ENCODE peak calls at places on chromosome 9, in five cellular contexts. C, G, V, U and W are unnamed samples.

GRCh38 chr9:34541540-34541939 is 18.8 kb upstream of the ENHO start:
- DNase-seq in C (no peak), G (no peak), V (no peak), U (no peak), W (no peak)

GRCh38 chr9:119026120-119026519 is 343.1 kb downstream of the BRINP1 start:
- DNase-seq in C (no peak), G (no peak), V (peak; percentile 65), U (peak; percentile 33), W (peak; percentile 18)

GRCh38 chr9:123776856-123777560 is 152.9 kb downstream of the DENND1A start:
- DNase-seq in C (no peak), G (no peak), V (peak; percentile 34), U (no peak), W (no peak)

GRCh38 chr9:120846906-120847305 is 4.2 kb upstream of the PSMD5 start:
- DNase-seq in C (no peak), G (no peak), V (no peak), U (no peak), W (no peak)

GRCh38 chr9:77915744-77916143 is 115.9 kb downstream of the GNAQ start:
- DNase-seq in C (no peak), G (no peak), V (no peak), U (no peak), W (no peak)

GRCh38 chr9:112846528-112847488 is 43.9 kb downstream of the SLC46A2 start:
- DNase-seq in C (no peak), G (peak; percentile 76), V (no peak), U (no peak), W (no peak)

GRCh38 chr9:134433101-134433500 is 106.8 kb downstream of the RXRA start:
- DNase-seq in C (no peak), G (peak; percentile 18), V (peak; percentile 97), U (no peak), W (peak; percentile 73)

GRCh38 chr9:92328225-92328624 is 2.5 kb downstream of the CENPP start:
- DNase-seq in C (no peak), G (peak; percentile 83), V (peak; percentile 68), U (no peak), W (peak; percentile 74)

GRCh38 chr9:127347831-127348699 is 48.9 kb upstream of the SLC2A8 start:
- DNase-seq in C (no peak), G (peak; percentile 81), V (no peak), U (no peak), W (peak; percentile 71)

GRCh38 chr9:2022560-2022959 is 7.4 kb downstream of the SMARCA2 start:
- DNase-seq in C (no peak), G (no peak), V (no peak), U (no peak), W (no peak)

GRCh38 chr9:125049212-125049611 is 94.1 kb downstream of the SCAI start:
- DNase-seq in C (no peak), G (no peak), V (no peak), U (no peak), W (no peak)

GRCh38 chr9:96048954-96049831 is 173.7 kb downstream of the ERCC6L2 start:
- DNase-seq in C (no peak), G (no peak), V (no peak), U (no peak), W (no peak)

GRCh38 chr9:93597871-93598646 is 21.7 kb downstream of the PHF2 start:
- DNase-seq in C (no peak), G (no peak), V (no peak), U (no peak), W (no peak)

GRCh38 chr9:8062459-8062858 is 262.9 kb upstream of the DMAC1 start:
- DNase-seq in C (no peak), G (no peak), V (no peak), U (no peak), W (no peak)

GRCh38 chr9:4084440-4084818 is 215.4 kb downstream of the GLIS3 start:
- DNase-seq in C (no peak), G (peak; percentile 95), V (no peak), U (no peak), W (no peak)

GRCh38 chr9:95031711-95032461 is 285.6 kb downstream of the FANCC start:
- DNase-seq in C (peak; percentile 64), G (no peak), V (no peak), U (no peak), W (no peak)

GRCh38 chr9:94780516-94780950 is 54.0 kb downstream of the AOPEP start:
- DNase-seq in C (no peak), G (no peak), V (no peak), U (no peak), W (no peak)

GRCh38 chr9:87160148-87161107 is 213.1 kb upstream of the GAS1 start:
- DNase-seq in C (no peak), G (peak; percentile 25), V (no peak), U (no peak), W (peak; percentile 42)

GRCh38 chr9:136784249-136784996 is 6.7 kb upstream of the TMEM141 start:
- DNase-seq in C (no peak), G (no peak), V (peak; percentile 44), U (no peak), W (peak; percentile 76)

GRCh38 chr9:113222482-113222841 is 1.1 kb downstream of the SLC31A1 start:
- DNase-seq in C (no peak), G (peak; percentile 43), V (peak; percentile 6), U (no peak), W (peak; percentile 47)

GRCh38 chr9:96136992-96137665 is 164.8 kb downstream of the HSD17B3 start:
- DNase-seq in C (peak; percentile 64), G (peak; percentile 91), V (no peak), U (peak; percentile 45), W (peak; percentile 81)

GRCh38 chr9:133524679-133525228 is at the start of gene MYMK:
- DNase-seq in C (no peak), G (no peak), V (no peak), U (no peak), W (no peak)

GRCh38 chr9:125472926-125473701 is 211.5 kb downstream of the GAPVD1 start:
- DNase-seq in C (no peak), G (peak; percentile 97), V (no peak), U (peak; percentile 32), W (peak; percentile 71)

GRCh38 chr9:89342948-89343347 is 24.6 kb downstream of the SECISBP2 start:
- DNase-seq in C (no peak), G (no peak), V (peak; percentile 71), U (no peak), W (no peak)

GRCh38 chr9:126297656-126298318 is 28.8 kb upstream of the MVB12B start:
- DNase-seq in C (no peak), G (no peak), V (peak; percentile 76), U (no peak), W (no peak)

GRCh38 chr9:99431103-99431502 is 209.0 kb downstream of the SEC61B start:
- DNase-seq in C (no peak), G (peak; percentile 58), V (peak; percentile 56), U (no peak), W (no peak)

GRCh38 chr9:107363511-107364182 is 80.6 kb downstream of the RAD23B start:
- DNase-seq in C (no peak), G (no peak), V (no peak), U (no peak), W (no peak)

GRCh38 chr9:138067594-138068367 is 190.2 kb downstream of the CACNA1B start:
- DNase-seq in C (no peak), G (no peak), V (no peak), U (no peak), W (no peak)

GRCh38 chr9:27539479-27540441 is 10.1 kb upstream of the MOB3B start:
- DNase-seq in C (no peak), G (peak; percentile 91), V (no peak), U (no peak), W (peak; percentile 91)

GRCh38 chr9:33448159-33448511 is 742 bp upstream of the AQP3 start:
- DNase-seq in C (peak; percentile 55), G (no peak), V (no peak), U (no peak), W (no peak)
- H3K4me3 ChIP-seq in C (peak overlapping the region; percentile 69), G (no peak overlapping the region), V (peak overlapping the region; percentile 72), U (no peak overlapping the region), W (peak overlapping the region; percentile 86)

GRCh38 chr9:20658677-20659473 is 25.2 kb upstream of the FOCAD start:
- DNase-seq in C (no peak), G (peak; percentile 10), V (no peak), U (no peak), W (no peak)
- H3K4me3 ChIP-seq in C (peak overlapping the region; percentile 61), G (peak overlapping the region; percentile 48), V (peak overlapping the region; percentile 57), U (peak overlapping the region; percentile 36), W (peak overlapping the region; percentile 79)

GRCh38 chr9:122551371-122551770 is 1.5 kb upstream of the OR1N2 start:
- DNase-seq in C (no peak), G (no peak), V (no peak), U (no peak), W (no peak)

DNA sequence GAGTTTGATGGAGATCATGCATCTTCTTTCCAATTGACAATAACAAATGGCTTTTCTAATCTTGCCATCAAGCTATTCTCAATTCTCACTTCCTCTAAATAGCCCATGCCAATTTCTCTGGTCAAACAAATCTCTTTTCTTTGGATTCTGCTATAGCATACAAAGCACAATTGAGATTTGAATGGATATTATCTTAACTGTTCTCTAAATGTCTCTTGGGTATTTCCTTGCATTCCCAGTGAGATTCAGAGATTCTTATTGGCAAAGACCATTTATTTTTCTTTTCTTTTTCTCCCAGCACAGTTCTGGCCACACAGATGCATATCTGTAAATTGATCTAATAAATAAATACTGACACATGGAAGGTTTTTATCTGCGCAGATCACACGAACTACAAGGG is at the start of gene OR1N2:
- DNase-seq in C (no peak), G (no peak), V (no peak), U (no peak), W (no peak)
- H3K4me3 ChIP-seq in C (no peak within 1 kb of the TSS), G (no peak within 1 kb of the TSS), V (no peak within 1 kb of the TSS), U (no peak within 1 kb of the TSS), W (no peak within 1 kb of the TSS)

GRCh38 chr9:70291446-70291845 is 32.7 kb downstream of the SMC5 start:
- DNase-seq in C (no peak), G (no peak), V (no peak), U (no peak), W (no peak)
- H3K4me3 ChIP-seq in C (no peak overlapping the region), G (no peak overlapping the region), V (no peak overlapping the region), U (no peak overlapping the region), W (no peak overlapping the region)

GRCh38 chr9:37424204-37424685 is 1.7 kb downstream of the GRHPR start:
- DNase-seq in C (no peak), G (no peak), V (no peak), U (no peak), W (no peak)
- H3K4me3 ChIP-seq in C (peak overlapping the region; percentile 75), G (no peak overlapping the region), V (peak overlapping the region; percentile 91), U (no peak overlapping the region), W (peak overlapping the region; percentile 97)